ENCODE peak calls at places on chromosomes 6 and 20, in eight cellular contexts. F is choroid plexus epithelial cell, Z is omental fat pad, B is astrocyte of the spinal cord, P is endothelial cell, Q is MCF 10A, Y is GM10248, C is B cell. X is an unnamed sample.

GRCh38 chr20:49450281-49450707 is 32.2 kb downstream of the KCNB1 start:
- DNase-seq in F (no peak), Z (no peak), B (no peak), P (no peak), Q (no peak), Y (no peak), C (no peak), X (no peak)

GRCh38 chr20:62361799-62362589 is 5.1 kb downstream of the LAMA5 start:
- DNase-seq in F (no peak), Z (no peak), B (no peak), P (no peak), Q (peak), Y (no peak), C (no peak), X (peak)

GRCh38 chr6:41974281-41974825 is 32.7 kb upstream of the CCND3 start:
- DNase-seq in F (no peak), Z (no peak), B (no peak), P (no peak), Q (no peak), Y (no peak), C (no peak), X (no peak)

GRCh38 chr20:2763186-2763585 is 37.2 kb downstream of the CPXM1 start:
- DNase-seq in F (no peak), Z (no peak), B (no peak), P (no peak), Q (no peak), Y (no peak), C (no peak), X (no peak)

GRCh38 chr6:149140910-149141290 is 176.6 kb upstream of the TAB2 start:
- DNase-seq in F (no peak), Z (no peak), B (no peak), P (no peak), Q (no peak), Y (peak), C (no peak), X (no peak)

GRCh38 chr6:21885532-21886089 is 292.1 kb downstream of the SOX4 start:
- DNase-seq in F (peak), Z (no peak), B (peak), P (no peak), Q (peak), Y (no peak), C (no peak), X (peak)

GRCh38 chr6:24799541-24799915 is 811 bp upstream of the ARMH2 start:
- DNase-seq in F (no peak), Z (no peak), B (no peak), P (no peak), Q (no peak), Y (no peak), C (no peak), X (no peak)

GRCh38 chr20:48880936-48881657 is 40.4 kb upstream of the ARFGEF2 start:
- DNase-seq in F (no peak), Z (no peak), B (no peak), P (no peak), Q (no peak), Y (no peak), C (no peak), X (no peak)

GRCh38 chr6:127972815-127973214 is 72.0 kb upstream of the THEMIS start:
- DNase-seq in F (no peak), Z (no peak), B (no peak), P (no peak), Q (no peak), Y (no peak), C (no peak), X (no peak)

GRCh38 chr6:125363010-125363359 is 61.2 kb upstream of the HDDC2 start:
- DNase-seq in F (no peak), Z (no peak), B (peak), P (no peak), Q (peak), Y (no peak), C (no peak), X (no peak)

GRCh38 chr6:105592329-105592728 is 189.4 kb upstream of the PREP start:
- DNase-seq in F (no peak), Z (no peak), B (peak), P (no peak), Q (peak), Y (no peak), C (no peak), X (peak)

GRCh38 chr6:25907475-25908014 is 22.9 kb downstream of the SLC17A2 start:
- DNase-seq in F (no peak), Z (no peak), B (no peak), P (no peak), Q (no peak), Y (no peak), C (no peak), X (no peak)

GRCh38 chr6:150169609-150170008 is 26.8 kb downstream of the PPP1R14C start:
- DNase-seq in F (peak), Z (no peak), B (peak), P (no peak), Q (peak), Y (no peak), C (no peak), X (no peak)

GRCh38 chr6:44933113-44933512 is 395.0 kb upstream of the RUNX2 start:
- DNase-seq in F (no peak), Z (no peak), B (no peak), P (no peak), Q (no peak), Y (no peak), C (no peak), X (no peak)

GRCh38 chr6:158399040-158399700 is 86.9 kb downstream of the TULP4 start:
- DNase-seq in F (no peak), Z (no peak), B (no peak), P (no peak), Q (no peak), Y (no peak), C (no peak), X (no peak)

GRCh38 chr20:13858496-13859270 is 73.9 kb downstream of the NDUFAF5 start:
- DNase-seq in F (no peak), Z (no peak), B (no peak), P (no peak), Q (peak), Y (no peak), C (no peak), X (no peak)

GRCh38 chr20:63176448-63177133 is 39.3 kb downstream of the YTHDF1 start:
- DNase-seq in F (no peak), Z (no peak), B (no peak), P (no peak), Q (no peak), Y (no peak), C (no peak), X (no peak)

GRCh38 chr6:52207066-52207465 is 20.9 kb downstream of the IL17A start:
- DNase-seq in F (no peak), Z (no peak), B (no peak), P (no peak), Q (no peak), Y (no peak), C (no peak), X (no peak)
- TF ChIP-seq CTCF in F (no peak), Z (no peak), B (no peak), P (no peak), Q (peak), Y (no peak), C (no peak), X (no peak)

GRCh38 chr6:163585932-163586437 is 171.5 kb downstream of the QKI start:
- DNase-seq in F (peak), Z (no peak), B (peak), P (no peak), Q (peak), Y (no peak), C (no peak), X (peak)
- TF ChIP-seq CTCF in F (no peak), Z (no peak), B (no peak), P (no peak), Q (no peak), Y (no peak), C (no peak), X (no peak)

GRCh38 chr6:36771145-36771544 is 68.1 kb downstream of the CPNE5 start:
- DNase-seq in F (no peak), Z (no peak), B (no peak), P (no peak), Q (no peak), Y (no peak), C (no peak), X (no peak)

GRCh38 chr6:36769676-36770499 is 69.4 kb downstream of the CPNE5 start:
- DNase-seq in F (peak), Z (no peak), B (peak), P (no peak), Q (peak), Y (no peak), C (no peak), X (no peak)

GRCh38 chr6:36765943-36766648 is 68.5 kb downstream of the RAB44 start:
- DNase-seq in F (peak), Z (peak), B (peak), P (peak), Q (peak), Y (peak), C (peak), X (peak)

GRCh38 chr6:36766649-36766945 is 69.0 kb downstream of the RAB44 start:
- DNase-seq in F (no peak), Z (no peak), B (no peak), P (no peak), Q (no peak), Y (no peak), C (no peak), X (no peak)

GRCh38 chr6:36769161-36769675 is 70.0 kb downstream of the CPNE5 start:
- DNase-seq in F (no peak), Z (no peak), B (peak), P (no peak), Q (peak), Y (no peak), C (no peak), X (peak)
- TF ChIP-seq CTCF in F (no peak), Z (no peak), B (no peak), P (no peak), Q (no peak), Y (no peak), C (no peak), X (no peak)

GRCh38 chr6:3372184-3372846 is 84.5 kb downstream of the SLC22A23 start:
- DNase-seq in F (no peak), Z (no peak), B (no peak), P (no peak), Q (no peak), Y (no peak), C (no peak), X (no peak)
- TF ChIP-seq CTCF in F (peak), Z (no peak), B (peak), P (no peak), Q (no peak), Y (no peak), C (no peak), X (no peak)

GRCh38 chr6:138339024-138339423 is 38.7 kb upstream of the SMIM28 start:
- DNase-seq in F (no peak), Z (no peak), B (no peak), P (no peak), Q (peak), Y (no peak), C (no peak), X (no peak)

GRCh38 chr6:138341176-138341575 is 36.5 kb upstream of the SMIM28 start:
- DNase-seq in F (no peak), Z (no peak), B (no peak), P (no peak), Q (no peak), Y (no peak), C (no peak), X (no peak)

GRCh38 chr6:138347840-138348239 is 29.9 kb upstream of the SMIM28 start:
- DNase-seq in F (no peak), Z (no peak), B (no peak), P (no peak), Q (no peak), Y (no peak), C (no peak), X (no peak)

GRCh38 chr6:138346302-138347195 is 31.2 kb upstream of the SMIM28 start:
- DNase-seq in F (peak), Z (no peak), B (peak), P (no peak), Q (no peak), Y (no peak), C (no peak), X (no peak)

GRCh38 chr6:138343112-138343511 is 34.6 kb upstream of the SMIM28 start:
- DNase-seq in F (no peak), Z (no peak), B (no peak), P (no peak), Q (no peak), Y (no peak), C (no peak), X (no peak)
- TF ChIP-seq CTCF in F (no peak), Z (no peak), B (no peak), P (no peak), Q (no peak), Y (no peak), C (no peak), X (no peak)

GRCh38 chr6:50608421-50608820 is 104.9 kb upstream of the TFAP2D start:
- DNase-seq in F (no peak), Z (no peak), B (no peak), P (no peak), Q (peak), Y (no peak), C (no peak), X (no peak)

DNA sequence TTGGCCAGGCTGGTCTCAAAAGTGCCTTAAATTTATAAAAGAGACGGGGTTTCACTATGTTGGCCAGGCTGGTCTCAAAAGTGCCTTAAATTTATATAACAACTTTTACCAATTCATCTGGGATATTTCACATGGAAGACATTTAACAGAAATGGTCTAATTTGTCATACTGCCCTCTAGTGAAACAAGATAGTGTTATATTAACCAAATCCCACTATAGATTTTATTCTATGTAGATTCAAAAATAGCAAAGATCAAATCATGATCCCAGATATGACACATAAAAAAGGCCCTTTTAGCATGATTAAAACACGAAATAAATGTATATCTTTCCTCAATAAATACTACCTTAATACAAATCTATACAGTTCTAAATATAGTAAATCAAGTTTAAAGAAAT is 102.8 kb upstream of the TFAP2D start:
- DNase-seq in F (no peak), Z (no peak), B (no peak), P (no peak), Q (no peak), Y (no peak), C (no peak), X (no peak)
- TF ChIP-seq CTCF in F (no peak), Z (no peak), B (no peak), P (peak), Q (no peak), Y (peak), C (no peak), X (no peak)

DNA sequence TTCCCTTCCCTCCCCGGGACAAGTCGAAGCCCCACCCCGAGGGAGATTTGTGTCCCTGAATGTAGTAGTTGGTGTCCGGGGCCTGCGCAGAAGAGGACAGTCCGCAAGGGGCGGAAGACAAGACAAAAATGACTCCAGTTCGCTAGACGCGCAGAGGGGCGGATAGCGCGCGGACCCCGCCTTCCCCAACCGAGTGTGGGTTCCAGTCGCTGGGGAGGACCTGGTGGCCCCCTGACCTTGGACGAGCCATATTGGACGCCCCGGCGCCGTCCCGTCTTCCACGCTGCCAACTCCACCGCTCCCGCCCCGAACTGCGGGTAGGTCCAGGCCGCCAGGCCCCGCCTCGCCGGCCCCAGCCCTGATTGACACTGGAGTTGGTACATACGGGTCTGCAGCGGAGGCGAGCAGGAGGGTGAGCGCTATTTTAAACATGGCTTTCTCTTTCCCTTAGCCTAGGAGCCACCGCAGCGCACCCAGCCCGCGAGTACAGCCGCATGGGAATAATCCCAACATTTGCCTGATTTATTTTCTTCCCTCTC is 802 bp downstream of the HMGN3 start:
- DNase-seq in F (peak), Z (peak), B (peak), P (peak), Q (peak), Y (peak), C (peak), X (peak)
- TF ChIP-seq CTCF in F (peak), Z (no peak), B (peak), P (no peak), Q (peak), Y (no peak), C (peak), X (peak)

GRCh38 chr20:38962898-38963484 is 847 bp downstream of the DHX35 start:
- DNase-seq in F (no peak), Z (no peak), B (no peak), P (no peak), Q (no peak), Y (no peak), C (no peak), X (no peak)

GRCh38 chr20:38963745-38964144 is 1.6 kb downstream of the DHX35 start:
- DNase-seq in F (no peak), Z (no peak), B (no peak), P (no peak), Q (no peak), Y (no peak), C (no peak), X (no peak)

GRCh38 chr20:38961530-38962043 is 557 bp upstream of the DHX35 start:
- DNase-seq in F (no peak), Z (no peak), B (no peak), P (no peak), Q (no peak), Y (no peak), C (no peak), X (peak)

GRCh38 chr20:38965264-38965663 is 3.1 kb downstream of the DHX35 start:
- DNase-seq in F (no peak), Z (no peak), B (no peak), P (no peak), Q (no peak), Y (no peak), C (no peak), X (no peak)

GRCh38 chr20:38962044-38962897 is at the start of gene DHX35:
- DNase-seq in F (peak), Z (peak), B (peak), P (peak), Q (peak), Y (peak), C (peak), X (peak)
- TF ChIP-seq CTCF in F (peak), Z (no peak), B (peak), P (no peak), Q (no peak), Y (peak), C (peak), X (no peak)

DNA sequence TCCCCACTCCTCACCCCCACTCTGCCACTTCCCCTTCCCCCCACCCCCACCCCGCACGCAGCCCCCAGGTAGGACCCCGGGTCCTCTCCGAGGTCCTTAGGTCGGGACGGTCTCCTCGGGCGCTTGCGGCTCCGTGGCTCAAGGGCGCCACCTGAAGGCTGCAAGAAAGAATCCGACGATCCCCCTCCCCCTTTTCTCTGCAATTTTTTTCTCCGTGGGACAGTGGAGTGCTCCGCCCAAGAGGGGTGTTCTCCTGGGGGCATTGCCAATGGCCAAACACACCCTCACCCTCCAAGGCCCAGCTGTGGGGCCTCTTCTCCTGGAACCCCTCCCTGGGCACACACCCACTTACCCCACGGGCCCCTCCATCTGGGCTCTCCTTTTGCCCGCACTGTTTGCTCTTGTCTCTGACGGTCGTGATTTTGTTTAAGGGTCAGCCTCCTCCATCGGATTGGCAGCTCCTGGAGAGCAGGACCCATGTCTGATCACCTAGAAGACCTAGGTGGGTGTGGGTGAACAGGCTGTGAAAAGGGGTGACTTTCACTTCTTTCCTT is 1.1 kb upstream of the TMEM74B start:
- DNase-seq in F (peak), Z (no peak), B (peak), P (peak), Q (peak), Y (peak), C (no peak), X (peak)
- TF ChIP-seq CTCF in F (peak), Z (no peak), B (peak), P (peak), Q (peak), Y (peak), C (peak), X (peak)

X was measured in Calu3.